ENCODE peak calls at places on chromosomes 7 and 10, in four cellular contexts. C, Y, N and F are unnamed samples. For H3K4me1, the result is how much of the 10 kb centered on the place peaks cover.

GRCh38 chr10:8975535-8975934 is 921.0 kb downstream of the GATA3 start:
- DNase-seq in C (no peak), Y (no peak), N (no peak), F (no peak)

GRCh38 chr7:134892963-134893362 is 93.3 kb upstream of the AGBL3 start:
- DNase-seq in C (no peak), Y (no peak), N (no peak), F (no peak)

GRCh38 chr7:12322287-12322902 is 81.3 kb downstream of the VWDE start:
- DNase-seq in C (no peak), Y (no peak), N (no peak), F (no peak)

GRCh38 chr10:70132098-70133029 is at the start of gene AIFM2:
- DNase-seq in C (peak), Y (peak), N (peak), F (peak)

GRCh38 chr7:25624837-25625236 is 396.6 kb upstream of the NPVF start:
- DNase-seq in C (no peak), Y (peak), N (no peak), F (no peak)

GRCh38 chr10:27620425-27621397 is 116.6 kb downstream of the RAB18 start:
- DNase-seq in C (no peak), Y (peak), N (no peak), F (no peak)

GRCh38 chr10:5317547-5318107 is 47.1 kb upstream of the UCN3 start:
- DNase-seq in C (peak), Y (no peak), N (no peak), F (no peak)

GRCh38 chr7:142481548-142481947 is 223.7 kb upstream of the PRSS58 start:
- DNase-seq in C (no peak), Y (no peak), N (no peak), F (no peak)

GRCh38 chr10:128189176-128189575 is 63.0 kb upstream of the MKI67 start:
- DNase-seq in C (no peak), Y (no peak), N (no peak), F (no peak)
- H3K4me1 ChIP-seq in C (under half), Y (under half), N (under half), F (under half)

GRCh38 chr7:42348627-42349026 is 111.6 kb upstream of the GLI3 start:
- DNase-seq in C (no peak), Y (no peak), N (no peak), F (no peak)
- H3K27ac ChIP-seq in C (no peak), Y (no peak), N (no peak), F (no peak)

DNA sequence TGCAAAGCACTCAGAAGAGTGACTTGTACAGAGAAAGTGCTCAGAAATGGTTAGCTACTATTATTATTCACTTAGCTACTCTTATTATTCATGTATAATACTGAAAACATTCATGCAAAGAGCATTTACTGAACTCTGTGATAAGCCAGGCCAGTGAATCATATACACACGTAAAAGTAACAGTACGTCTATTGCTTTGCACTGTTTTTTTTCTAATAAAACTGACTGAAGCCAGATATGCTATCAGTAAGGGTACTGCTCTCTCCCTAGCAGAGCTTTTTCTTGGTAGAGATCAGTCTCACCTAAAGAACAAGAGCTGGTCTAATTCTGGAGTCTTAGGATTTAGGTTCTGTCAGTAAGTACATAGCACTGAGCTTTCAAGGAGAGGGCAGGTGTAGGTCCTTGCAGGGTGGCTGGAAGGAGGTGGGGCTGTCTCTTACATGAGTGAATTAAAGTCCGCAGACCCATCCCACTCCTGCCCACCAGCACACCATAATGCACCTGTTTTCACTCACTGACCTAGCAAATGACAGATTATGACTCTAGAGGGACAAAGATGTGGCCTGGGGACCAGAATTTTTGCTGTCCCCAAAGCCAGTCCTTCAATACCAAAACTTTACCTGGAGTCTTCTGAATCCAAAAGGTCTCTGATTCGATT is 145.9 kb downstream of the ARID5B start:
- DNase-seq in C (no peak), Y (no peak), N (no peak), F (no peak)
- H3K4me1 ChIP-seq in C (under half), Y (under half), N (half or more), F (under half)

GRCh38 chr7:155285423-155286220 is 12.1 kb upstream of the INSIG1 start:
- DNase-seq in C (no peak), Y (no peak), N (no peak), F (no peak)

GRCh38 chr7:155289949-155290501 is 7.7 kb upstream of the INSIG1 start:
- DNase-seq in C (no peak), Y (no peak), N (no peak), F (no peak)

GRCh38 chr7:155289107-155289506 is 8.6 kb upstream of the INSIG1 start:
- DNase-seq in C (no peak), Y (no peak), N (no peak), F (no peak)

GRCh38 chr7:155288055-155288454 is 9.6 kb upstream of the INSIG1 start:
- DNase-seq in C (no peak), Y (no peak), N (no peak), F (no peak)

GRCh38 chr7:155287229-155287935 is 10.3 kb upstream of the INSIG1 start:
- DNase-seq in C (no peak), Y (no peak), N (no peak), F (no peak)
- H3K27ac ChIP-seq in C (no peak), Y (no peak), N (no peak), F (no peak)

GRCh38 chr10:96842896-96843723 is 11.0 kb downstream of the LCOR start:
- DNase-seq in C (no peak), Y (no peak), N (no peak), F (no peak)

GRCh38 chr10:96843823-96844222 is 11.7 kb downstream of the LCOR start:
- DNase-seq in C (no peak), Y (no peak), N (no peak), F (no peak)

GRCh38 chr10:96838529-96838928 is 6.4 kb downstream of the LCOR start:
- DNase-seq in C (no peak), Y (no peak), N (no peak), F (no peak)

GRCh38 chr10:96835826-96836365 is 3.8 kb downstream of the LCOR start:
- DNase-seq in C (no peak), Y (no peak), N (no peak), F (no peak)

DNA sequence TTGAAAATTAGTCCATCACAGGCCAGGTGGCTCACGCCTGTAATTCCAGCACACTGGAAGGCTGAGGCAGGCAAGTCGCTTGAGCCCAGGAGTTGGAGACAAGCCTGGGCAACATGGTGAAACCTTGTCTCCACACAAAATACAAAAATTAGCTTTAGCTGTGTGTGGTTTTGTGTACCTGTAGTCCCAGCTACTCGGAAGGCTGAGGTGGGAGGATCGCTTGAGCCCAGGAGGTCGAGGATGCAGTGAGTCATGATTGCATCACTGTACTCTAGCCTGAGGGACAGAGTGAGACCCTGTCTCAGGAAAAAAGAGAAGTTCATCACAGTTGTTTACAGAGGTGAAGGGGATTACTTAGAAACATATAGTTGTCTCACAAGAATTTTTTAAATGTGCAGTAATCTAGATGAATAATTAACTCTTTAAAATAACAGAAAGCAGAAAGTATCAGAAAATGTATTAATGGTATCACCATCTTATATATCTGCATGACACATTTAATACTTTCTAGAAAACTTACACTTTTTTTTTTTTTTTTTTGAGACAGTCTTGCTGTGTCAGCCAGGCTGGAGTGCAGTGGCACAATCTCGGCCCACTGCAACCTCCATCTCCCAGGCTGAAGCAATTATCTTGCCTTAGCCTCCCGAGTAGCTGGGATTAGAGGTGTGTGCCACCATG is 8.9 kb downstream of the LCOR start:
- DNase-seq in C (no peak), Y (no peak), N (no peak), F (peak)
- H3K4me1 ChIP-seq in C (under half), Y (under half), N (half or more), F (under half)

GRCh38 chr10:94235470-94235869 is 127.3 kb downstream of the NOC3L start:
- DNase-seq in C (no peak), Y (no peak), N (no peak), F (no peak)
- H3K27ac ChIP-seq in C (no peak), Y (no peak), N (no peak), F (no peak)

GRCh38 chr10:110078317-110078716 is 70.5 kb downstream of the ADD3 start:
- DNase-seq in C (no peak), Y (no peak), N (no peak), F (no peak)
- H3K4me1 ChIP-seq in C (half or more), Y (half or more), N (half or more), F (half or more)

GRCh38 chr10:93475871-93476270 is 6.3 kb downstream of the MYOF start:
- DNase-seq in C (no peak), Y (no peak), N (peak), F (no peak)
- H3K27ac ChIP-seq in C (no peak), Y (no peak), N (peak), F (no peak)

GRCh38 chr10:123135415-123136141 is at the start of gene HMX3:
- DNase-seq in C (no peak), Y (no peak), N (no peak), F (no peak)
- H3K4me1 ChIP-seq in C (half or more), Y (under half), N (half or more), F (under half)

GRCh38 chr10:11143240-11143639 is 125.6 kb downstream of the CELF2 start:
- DNase-seq in C (no peak), Y (no peak), N (no peak), F (no peak)

GRCh38 chr10:11141571-11142091 is 124.0 kb downstream of the CELF2 start:
- DNase-seq in C (no peak), Y (no peak), N (peak), F (no peak)

GRCh38 chr10:11138634-11139033 is 121.0 kb downstream of the CELF2 start:
- DNase-seq in C (no peak), Y (no peak), N (no peak), F (no peak)

GRCh38 chr10:11142809-11143208 is 125.1 kb downstream of the CELF2 start:
- DNase-seq in C (no peak), Y (no peak), N (no peak), F (no peak)

GRCh38 chr10:11140963-11141362 is 123.3 kb downstream of the CELF2 start:
- DNase-seq in C (no peak), Y (no peak), N (no peak), F (no peak)
- H3K27ac ChIP-seq in C (no peak), Y (no peak), N (no peak), F (no peak)